ENCODE peak calls at places on chromosomes 11 and 22, in six cellular contexts. R is H1, K is uterus, Q is right lobe of liver, A is PC-3, E is cardiac muscle cell. Z is an unnamed sample.

GRCh38 chr11:15839061-15839460 is 517.3 kb downstream of the SOX6 start:
- DNase-seq in A (no peak), K (no peak), Q (no peak), E (no peak), R (no peak), Z (no peak)

GRCh38 chr11:32960553-32961164 is 55.0 kb upstream of the DEPDC7 start:
- DNase-seq in E (peak; percentile 73), Q (no peak), K (no peak), A (peak; percentile 69), R (no peak), Z (no peak)

GRCh38 chr11:126817096-126817495 is 183.5 kb downstream of the KIRREL3 start:
- DNase-seq in A (no peak), Q (no peak), K (no peak), R (no peak), E (no peak), Z (no peak)

GRCh38 chr11:72411623-72412532 is 22.5 kb downstream of the CLPB start:
- DNase-seq in Q (no peak), R (no peak), E (no peak), K (no peak), A (no peak), Z (no peak)

GRCh38 chr11:92554662-92555061 is 330.0 kb downstream of the FAT3 start:
- DNase-seq in K (no peak), Q (no peak), R (no peak), A (no peak), E (no peak), Z (no peak)

GRCh38 chr11:77115181-77115611 is 12.6 kb downstream of the OMP start:
- DNase-seq in K (no peak), Q (no peak), E (no peak), A (peak; percentile 25), R (no peak), Z (no peak)

GRCh38 chr11:12761029-12761428 is 86.8 kb downstream of the TEAD1 start:
- DNase-seq in K (no peak), E (peak; percentile 51), R (no peak), A (peak; percentile 48), Q (no peak), Z (no peak)

GRCh38 chr22:27576815-27577564 is 224.6 kb downstream of the MN1 start:
- DNase-seq in K (no peak), A (no peak), E (peak; percentile 96), R (no peak), Q (no peak), Z (no peak)

GRCh38 chr11:26599421-26599820 is 27.4 kb upstream of the MUC15 start:
- DNase-seq in E (peak; percentile 49), K (no peak), Q (no peak), A (no peak), R (no peak), Z (no peak)

GRCh38 chr22:37105154-37105553 is 4.4 kb downstream of the TMPRSS6 start:
- DNase-seq in Q (no peak), E (peak; percentile 17), R (no peak), A (no peak), K (no peak), Z (no peak)

GRCh38 chr11:35723493-35724284 is 61.1 kb downstream of the TRIM44 start:
- DNase-seq in A (peak; percentile 52), R (no peak), Q (no peak), K (no peak), E (peak; percentile 23), Z (no peak)

GRCh38 chr22:26483043-26483438 is 542 bp downstream of the HPS4 start:
- DNase-seq in E (no peak), Q (no peak), R (no peak), K (no peak), A (no peak), Z (no peak)

GRCh38 chr22:49937758-49938564 is 19.5 kb downstream of the CRELD2 start:
- DNase-seq in E (peak; percentile 32), R (no peak), K (no peak), Q (no peak), A (no peak), Z (no peak)

GRCh38 chr11:65541093-65542010 is 16.5 kb downstream of the SCYL1 start:
- DNase-seq in R (no peak), E (no peak), A (peak; percentile 72), K (no peak), Q (no peak), Z (no peak)

GRCh38 chr22:35684270-35684700 is 33.4 kb upstream of the APOL5 start:
- DNase-seq in E (peak; percentile 79), Q (no peak), R (peak; percentile 61), K (no peak), A (no peak), Z (no peak)

GRCh38 chr22:29272624-29273023 is 4.6 kb downstream of the EWSR1 start:
- DNase-seq in R (no peak), K (no peak), Q (no peak), A (no peak), E (no peak), Z (no peak)

GRCh38 chr11:66328036-66328306 is 8.3 kb downstream of the RIN1 start:
- DNase-seq in K (no peak), R (no peak), A (no peak), E (no peak), Q (no peak), Z (no peak)

GRCh38 chr11:110955797-110956196 is 243.6 kb upstream of the ARHGAP20 start:
- DNase-seq in A (no peak), K (no peak), E (no peak), R (no peak), Q (no peak), Z (no peak)

GRCh38 chr11:70338594-70338993 is 59.7 kb upstream of the CTTN start:
- DNase-seq in E (no peak), A (no peak), R (no peak), K (no peak), Q (no peak), Z (no peak)

GRCh38 chr22:46047841-46048595 is 71.1 kb upstream of the WNT7B start:
- DNase-seq in K (peak; percentile 32), A (no peak), E (no peak), Q (peak; percentile 48), R (no peak), Z (peak; percentile 34)

GRCh38 chr22:46045459-46046298 is 68.7 kb upstream of the WNT7B start:
- DNase-seq in E (no peak), Q (peak; percentile 85), A (no peak), K (peak; percentile 32), R (no peak), Z (peak; percentile 57)

GRCh38 chr22:46047226-46047625 is 70.3 kb upstream of the WNT7B start:
- DNase-seq in K (peak; percentile 13), Q (peak; percentile 44), E (no peak), R (no peak), A (no peak), Z (peak; percentile 19)

GRCh38 chr22:46044718-46045458 is 67.9 kb upstream of the WNT7B start:
- DNase-seq in A (no peak), K (peak; percentile 51), R (peak; percentile 66), Q (peak; percentile 68), E (peak; percentile 46), Z (no peak)

GRCh38 chr22:46046299-46046685 is 69.3 kb upstream of the WNT7B start:
- DNase-seq in K (peak; percentile 19), A (no peak), R (no peak), E (no peak), Q (peak; percentile 49), Z (peak; percentile 35)
- H3K4me1 ChIP-seq in K (peaks cover 2% of the 10 kb centered on the region), A (peaks cover 41% of the 10 kb centered on the region), R (peaks cover 20% of the 10 kb centered on the region), E (no peaks in the 10 kb centered on the region), Q (peaks cover 2% of the 10 kb centered on the region), Z (peaks cover 36% of the 10 kb centered on the region)

GRCh38 chr11:1521382-1522080 is 35.0 kb upstream of the MOB2 start:
- DNase-seq in R (no peak), E (no peak), K (no peak), A (no peak), Q (no peak), Z (no peak)

GRCh38 chr11:1519028-1519736 is 32.6 kb upstream of the MOB2 start:
- DNase-seq in K (no peak), R (no peak), Q (no peak), A (no peak), E (no peak), Z (no peak)

GRCh38 chr11:1522081-1522424 is 35.5 kb upstream of the MOB2 start:
- DNase-seq in E (no peak), Q (no peak), A (no peak), R (no peak), K (no peak), Z (no peak)

GRCh38 chr11:1520209-1520986 is 33.8 kb upstream of the MOB2 start:
- DNase-seq in R (no peak), Q (no peak), K (no peak), E (no peak), A (no peak), Z (no peak)

GRCh38 chr11:1520987-1521349 is 34.4 kb upstream of the MOB2 start:
- DNase-seq in K (no peak), Q (no peak), E (peak; percentile 15), R (no peak), A (no peak), Z (no peak)
- H3K4me3 ChIP-seq in K (no peak overlapping the region), Q (no peak overlapping the region), E (no peak overlapping the region), R (no peak overlapping the region), A (no peak overlapping the region), Z (no peak overlapping the region)

DNA sequence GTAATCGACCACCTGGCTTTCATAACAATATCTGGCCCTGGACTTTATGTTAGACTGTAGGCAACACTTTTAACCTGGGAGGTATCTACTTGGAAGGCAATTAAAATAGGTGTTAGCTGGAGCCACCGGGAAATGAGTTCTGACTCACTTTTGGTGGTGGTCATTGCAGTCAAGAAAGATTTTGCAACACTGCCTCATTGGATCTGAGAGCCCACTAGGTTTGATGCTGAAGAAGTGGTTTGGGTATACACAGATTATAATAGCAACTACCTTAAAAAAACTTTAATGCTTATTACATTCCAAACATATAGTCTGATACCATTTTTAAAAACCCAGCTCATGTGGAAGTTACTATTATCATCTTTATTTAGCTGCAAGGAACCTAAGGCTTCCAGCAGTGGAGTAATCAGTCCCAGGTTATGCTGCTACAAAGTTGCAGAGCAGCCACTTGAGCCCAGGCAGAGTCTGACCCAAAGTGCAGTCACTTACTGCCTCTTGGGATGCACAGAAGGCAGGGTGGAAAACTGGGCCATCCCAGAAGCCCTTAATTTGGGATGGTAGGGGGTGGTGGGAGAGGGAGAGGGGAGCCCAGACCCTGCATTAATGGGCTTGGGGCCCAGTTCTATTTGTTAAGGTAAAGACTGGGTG is 149.5 kb downstream of the SNX19 start:
- DNase-seq in Q (no peak), E (no peak), R (no peak), K (no peak), A (no peak), Z (no peak)
- H3K27ac ChIP-seq in Q (no peak overlapping the region), E (no peak overlapping the region), R (no peak overlapping the region), K (no peak overlapping the region), A (no peak overlapping the region), Z (no peak overlapping the region)

DNA sequence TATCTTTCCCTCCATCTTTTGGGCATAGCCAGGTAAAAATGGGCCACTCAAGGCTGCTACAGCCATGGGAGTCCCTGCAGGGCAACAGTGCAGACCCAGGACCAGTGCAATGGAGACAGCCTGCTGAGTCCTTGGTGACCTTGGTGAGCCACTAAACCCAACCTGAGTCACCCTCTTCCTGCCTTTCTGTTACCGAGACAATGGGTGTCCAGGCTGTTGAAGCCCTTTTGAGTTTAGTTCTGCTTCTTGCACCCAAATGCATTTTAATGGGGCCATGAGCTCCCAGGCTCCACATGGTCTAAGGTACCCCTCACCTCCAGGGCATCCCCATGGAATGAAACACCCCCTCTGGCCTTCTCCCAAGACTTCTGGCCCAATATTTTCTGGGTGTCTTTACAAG is 874 bp upstream of the PLAAT4 start:
- DNase-seq in R (no peak), K (no peak), E (no peak), A (no peak), Q (no peak), Z (no peak)
- H3K4me1 ChIP-seq in R (peaks cover 14% of the 10 kb centered on the region), K (peaks cover 4% of the 10 kb centered on the region), E (no peaks in the 10 kb centered on the region), A (peaks cover 35% of the 10 kb centered on the region), Q (peaks cover 4% of the 10 kb centered on the region), Z (peaks cover 3% of the 10 kb centered on the region)

GRCh38 chr11:196786-197731 is 4.2 kb downstream of the SCGB1C1 start:
- DNase-seq in E (no peak), K (no peak), A (no peak), R (peak; percentile 33), Q (no peak), Z (no peak)
- H3K4me3 ChIP-seq in E (no peak overlapping the region), K (no peak overlapping the region), A (no peak overlapping the region), R (no peak overlapping the region), Q (no peak overlapping the region), Z (no peak overlapping the region)

Z was measured in RWPE2.